ENCODE peak calls at places on chromosomes 6 and 20, in seven cellular contexts. F is OCI-LY7, B is stomach, Q is heart right ventricle, S is Peyer's patch, E is tibial nerve, A is mesenchymal stem cell. L is an unnamed sample.

GRCh38 chr6:143539723-143540122 is 28.2 kb upstream of the FUCA2 start:
- DNase-seq in F (no peak), B (no peak), Q (no peak), S (no peak), E (no peak), A (no peak), L (no peak)

GRCh38 chr6:105677671-105678475 is 275.0 kb upstream of the PREP start:
- DNase-seq in F (no peak), B (no peak), Q (no peak), S (no peak), E (no peak), A (peak), L (no peak)

GRCh38 chr20:19688031-19688806 is 69.8 kb upstream of the RIN2 start:
- DNase-seq in F (no peak), B (peak), Q (peak), S (peak), E (peak), A (peak), L (peak)

GRCh38 chr6:88741939-88742338 is 221.5 kb downstream of the RNGTT start:
- DNase-seq in F (no peak), B (no peak), Q (no peak), S (no peak), E (no peak), A (no peak), L (no peak)

GRCh38 chr6:141169419-141169818 is 963.3 kb upstream of the GJE1 start:
- DNase-seq in F (no peak), B (no peak), Q (no peak), S (no peak), E (no peak), A (peak), L (no peak)

GRCh38 chr6:75412937-75413662 is 80.5 kb downstream of the FILIP1 start:
- DNase-seq in F (no peak), B (no peak), Q (no peak), S (no peak), E (no peak), A (peak), L (no peak)

GRCh38 chr6:148934534-148934933 is 187.7 kb downstream of the UST start:
- DNase-seq in F (no peak), B (no peak), Q (no peak), S (no peak), E (peak), A (peak), L (no peak)

GRCh38 chr6:32851025-32851424 is 2.5 kb downstream of the TAP1 start:
- DNase-seq in F (no peak), B (no peak), Q (no peak), S (no peak), E (no peak), A (no peak), L (no peak)

GRCh38 chr20:10498196-10498595 is 63.1 kb downstream of the SLX4IP start:
- DNase-seq in F (no peak), B (no peak), Q (no peak), S (no peak), E (no peak), A (no peak), L (no peak)

GRCh38 chr20:8667306-8667705 is 401.6 kb upstream of the PLCB4 start:
- DNase-seq in F (no peak), B (no peak), Q (no peak), S (no peak), E (peak), A (no peak), L (no peak)

GRCh38 chr6:158897236-158897635 is 78.1 kb upstream of the EZR start:
- DNase-seq in F (no peak), B (no peak), Q (no peak), S (no peak), E (no peak), A (no peak), L (no peak)

GRCh38 chr20:36259177-36259835 is 23.0 kb downstream of the AAR2 start:
- DNase-seq in F (no peak), B (no peak), Q (no peak), S (no peak), E (no peak), A (no peak), L (no peak)

GRCh38 chr6:7777062-7777461 is 51.2 kb downstream of the BMP6 start:
- DNase-seq in F (no peak), B (no peak), Q (no peak), S (no peak), E (no peak), A (no peak), L (no peak)

GRCh38 chr6:87333591-87334181 is 4.6 kb upstream of the GJB7 start:
- DNase-seq in F (peak), B (no peak), Q (no peak), S (no peak), E (no peak), A (peak), L (no peak)

GRCh38 chr20:53238121-53238660 is 266.0 kb downstream of the TSHZ2 start:
- DNase-seq in F (no peak), B (no peak), Q (no peak), S (no peak), E (no peak), A (peak), L (no peak)

GRCh38 chr20:10556519-10557083 is 117.2 kb downstream of the JAG1 start:
- DNase-seq in F (no peak), B (no peak), Q (no peak), S (no peak), E (no peak), A (no peak), L (no peak)

GRCh38 chr20:16785221-16785620 is 37.1 kb downstream of the OTOR start:
- DNase-seq in F (no peak), B (no peak), Q (no peak), S (no peak), E (no peak), A (no peak), L (no peak)

GRCh38 chr6:47671777-47672176 is 26.6 kb upstream of the ADGRF4 start:
- DNase-seq in F (no peak), B (no peak), Q (no peak), S (no peak), E (no peak), A (no peak), L (no peak)

GRCh38 chr6:19538086-19538485 is 299.1 kb upstream of the ID4 start:
- DNase-seq in F (no peak), B (peak), Q (no peak), S (peak), E (no peak), A (no peak), L (no peak)

GRCh38 chr6:155165029-155165710 is 98.6 kb upstream of the CLDN20 start:
- DNase-seq in F (no peak), B (no peak), Q (no peak), S (no peak), E (no peak), A (no peak), L (no peak)

GRCh38 chr6:49606696-49607390 is 29.8 kb downstream of the RHAG start:
- DNase-seq in F (peak), B (no peak), Q (no peak), S (no peak), E (no peak), A (peak), L (no peak)

GRCh38 chr6:83193747-83194582 is 808 bp downstream of the RWDD2A start:
- DNase-seq in F (peak), B (peak), Q (peak), S (peak), E (peak), A (peak), L (peak)

GRCh38 chr6:70310063-70310694 is 7.3 kb upstream of the COL9A1 start:
- DNase-seq in F (peak), B (no peak), Q (no peak), S (no peak), E (peak), A (peak), L (no peak)

GRCh38 chr6:10230533-10230932 is 184.3 kb downstream of the TFAP2A start:
- DNase-seq in F (no peak), B (no peak), Q (no peak), S (no peak), E (no peak), A (no peak), L (no peak)

GRCh38 chr6:33320315-33321181 is 3.0 kb upstream of the ZBTB22 start:
- DNase-seq in F (no peak), B (peak), Q (peak), S (no peak), E (peak), A (peak), L (no peak)

GRCh38 chr6:21109421-21110178 is 484.0 kb upstream of the SOX4 start:
- DNase-seq in F (no peak), B (no peak), Q (no peak), S (no peak), E (no peak), A (peak), L (no peak)

GRCh38 chr6:42250509-42250908 is 32.8 kb upstream of the MRPS10 start:
- DNase-seq in F (no peak), B (no peak), Q (no peak), S (no peak), E (no peak), A (no peak), L (no peak)

GRCh38 chr6:2791124-2792050 is 26.2 kb downstream of the WRNIP1 start:
- DNase-seq in F (peak), B (peak), Q (peak), S (no peak), E (peak), A (peak), L (peak)

GRCh38 chr6:12528581-12529363 is 187.8 kb upstream of the PHACTR1 start:
- DNase-seq in F (no peak), B (no peak), Q (no peak), S (peak), E (no peak), A (peak), L (no peak)

GRCh38 chr6:121901432-121901831 is 466.0 kb downstream of the GJA1 start:
- DNase-seq in F (no peak), B (no peak), Q (no peak), S (no peak), E (no peak), A (no peak), L (no peak)

GRCh38 chr6:150634641-150635292 is 35.1 kb downstream of the PLEKHG1 start:
- DNase-seq in F (no peak), B (no peak), Q (no peak), S (no peak), E (no peak), A (no peak), L (no peak)

GRCh38 chr20:62819494-62820174 is 2.8 kb downstream of the COL9A3 start:
- DNase-seq in F (no peak), B (no peak), Q (no peak), S (no peak), E (no peak), A (no peak), L (no peak)

GRCh38 chr6:42294759-42295158 is 77.1 kb upstream of the MRPS10 start:
- DNase-seq in F (no peak), B (no peak), Q (no peak), S (peak), E (no peak), A (peak), L (no peak)

GRCh38 chr6:110877154-110877564 is 2.6 kb downstream of the AMD1 start:
- DNase-seq in F (no peak), B (no peak), Q (no peak), S (no peak), E (no peak), A (peak), L (no peak)

GRCh38 chr6:43990627-43991619 is 136.3 kb downstream of the MRPL14 start:
- DNase-seq in F (no peak), B (no peak), Q (no peak), S (peak), E (no peak), A (peak), L (no peak)

DNA sequence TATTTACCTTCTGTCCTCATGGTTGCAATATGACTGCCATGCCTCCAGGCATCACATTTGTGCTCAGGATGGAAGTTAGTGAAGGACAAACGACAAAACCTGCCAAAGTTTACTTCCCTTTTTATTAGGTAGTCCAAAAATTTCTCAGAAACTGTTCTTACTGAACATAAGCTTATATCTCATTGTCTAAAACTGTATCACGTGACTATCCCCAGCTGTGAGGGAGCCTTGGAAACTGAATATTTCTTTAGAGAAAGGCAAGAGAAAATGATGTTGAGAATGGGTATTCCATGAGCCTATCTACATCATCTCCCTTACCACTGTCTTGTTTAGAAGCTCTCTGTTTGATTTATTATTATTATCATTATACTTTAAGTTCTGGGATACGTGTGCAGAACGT is 303.6 kb upstream of the PRND start:
- DNase-seq in F (no peak), B (no peak), Q (no peak), S (no peak), E (no peak), A (no peak), L (no peak)
- H3K4me3 ChIP-seq in F (no peak), B (no peak), Q (no peak), S (no peak), E (no peak), A (no peak), L (no peak)

GRCh38 chr6:109690373-109690739 is 646 bp downstream of the AK9 start:
- DNase-seq in F (peak), B (peak), Q (peak), S (peak), E (peak), A (no peak), L (peak)
- H3K27ac ChIP-seq in F (peak), B (peak), Q (peak), S (peak), E (peak), A (peak), L (peak)

GRCh38 chr20:32537657-32538525 is 47.2 kb downstream of the NOL4L start:
- DNase-seq in F (no peak), B (no peak), Q (no peak), S (no peak), E (no peak), A (no peak), L (no peak)

GRCh38 chr20:32535316-32535952 is 49.7 kb downstream of the NOL4L start:
- DNase-seq in F (peak), B (no peak), Q (no peak), S (no peak), E (no peak), A (no peak), L (no peak)

GRCh38 chr20:32534661-32535240 is 50.4 kb downstream of the NOL4L start:
- DNase-seq in F (peak), B (no peak), Q (no peak), S (no peak), E (no peak), A (no peak), L (no peak)

GRCh38 chr20:32536861-32537656 is 48.1 kb downstream of the NOL4L start:
- DNase-seq in F (peak), B (peak), Q (peak), S (peak), E (no peak), A (no peak), L (no peak)

GRCh38 chr20:32535953-32536823 is 48.9 kb downstream of the NOL4L start:
- DNase-seq in F (peak), B (peak), Q (peak), S (peak), E (no peak), A (no peak), L (no peak)
- H3K4me3 ChIP-seq in F (peak), B (peak), Q (peak), S (peak), E (peak), A (peak), L (peak)

GRCh38 chr6:138455746-138456392 is 43.4 kb downstream of the NHSL1 start:
- DNase-seq in F (peak), B (no peak), Q (no peak), S (no peak), E (no peak), A (no peak), L (no peak)

GRCh38 chr6:138456393-138456775 is 42.9 kb downstream of the NHSL1 start:
- DNase-seq in F (no peak), B (no peak), Q (no peak), S (no peak), E (no peak), A (no peak), L (no peak)

GRCh38 chr6:138451043-138451442 is 47.0 kb downstream of the HEBP2 start:
- DNase-seq in F (no peak), B (no peak), Q (no peak), S (no peak), E (no peak), A (no peak), L (no peak)

GRCh38 chr6:138450445-138450844 is 46.4 kb downstream of the HEBP2 start:
- DNase-seq in F (no peak), B (no peak), Q (no peak), S (no peak), E (no peak), A (no peak), L (no peak)

GRCh38 chr6:138454976-138455706 is 44.2 kb downstream of the NHSL1 start:
- DNase-seq in F (no peak), B (peak), Q (peak), S (peak), E (no peak), A (no peak), L (no peak)
- H3K27ac ChIP-seq in F (no peak), B (peak), Q (no peak), S (peak), E (no peak), A (no peak), L (no peak)

GRCh38 chr20:2799271-2799670 is 1.2 kb downstream of the CPXM1 start:
- DNase-seq in F (no peak), B (no peak), Q (no peak), S (no peak), E (no peak), A (no peak), L (no peak)
- H3K4me3 ChIP-seq in F (no peak), B (peak), Q (peak), S (no peak), E (peak), A (no peak), L (no peak)

GRCh38 chr6:38415231-38416005 is 224.3 kb downstream of the BTBD9 start:
- DNase-seq in F (no peak), B (no peak), Q (no peak), S (no peak), E (no peak), A (no peak), L (no peak)

GRCh38 chr6:38417521-38417920 is 222.2 kb downstream of the BTBD9 start:
- DNase-seq in F (no peak), B (no peak), Q (no peak), S (no peak), E (no peak), A (no peak), L (no peak)

GRCh38 chr6:38413097-38413800 is 226.5 kb downstream of the BTBD9 start:
- DNase-seq in F (no peak), B (no peak), Q (no peak), S (no peak), E (peak), A (no peak), L (peak)
- H3K27ac ChIP-seq in F (no peak), B (no peak), Q (no peak), S (no peak), E (no peak), A (no peak), L (peak)

GRCh38 chr20:49635171-49635570 is 67.2 kb upstream of the PTGIS start:
- DNase-seq in F (peak), B (no peak), Q (peak), S (no peak), E (no peak), A (peak), L (no peak)
- H3K4me3 ChIP-seq in F (no peak), B (no peak), Q (no peak), S (no peak), E (no peak), A (no peak), L (no peak)

DNA sequence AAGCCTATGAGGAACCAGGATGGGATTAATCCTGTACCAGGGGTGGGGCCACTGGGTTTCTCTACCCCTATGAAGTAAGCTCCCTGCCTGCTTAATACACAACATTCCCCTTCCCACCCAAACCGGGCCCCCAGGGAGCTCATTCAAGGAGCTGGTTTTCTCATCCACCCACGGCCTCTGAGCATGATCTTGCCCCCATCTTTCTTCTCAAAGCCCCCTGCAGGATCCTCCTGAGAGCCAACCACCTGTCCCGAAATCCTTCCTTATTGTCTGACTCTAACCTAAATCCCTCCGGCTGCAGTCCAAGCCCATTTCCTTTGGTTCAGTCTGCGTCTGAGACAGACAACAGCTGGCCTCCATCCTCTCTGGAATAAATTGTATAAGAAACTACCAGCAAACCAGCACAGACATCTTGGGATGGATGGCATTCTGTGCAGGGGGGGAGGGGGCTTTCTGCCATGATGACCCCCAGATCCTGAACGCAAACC is 21.0 kb downstream of the KCNK5 start:
- DNase-seq in F (no peak), B (peak), Q (no peak), S (no peak), E (no peak), A (no peak), L (no peak)
- H3K27ac ChIP-seq in F (no peak), B (peak), Q (no peak), S (peak), E (peak), A (no peak), L (no peak)

GRCh38 chr6:37556884-37557644 is 57.4 kb upstream of the CCDC167 start:
- DNase-seq in F (peak), B (no peak), Q (no peak), S (no peak), E (no peak), A (no peak), L (no peak)

GRCh38 chr6:37557645-37558114 is 58.0 kb upstream of the CCDC167 start:
- DNase-seq in F (no peak), B (no peak), Q (no peak), S (no peak), E (no peak), A (no peak), L (no peak)

GRCh38 chr6:37552267-37552666 is 52.6 kb upstream of the CCDC167 start:
- DNase-seq in F (no peak), B (no peak), Q (no peak), S (no peak), E (no peak), A (no peak), L (no peak)

GRCh38 chr6:37554480-37554819 is 54.8 kb upstream of the CCDC167 start:
- DNase-seq in F (no peak), B (no peak), Q (no peak), S (no peak), E (no peak), A (peak), L (no peak)

GRCh38 chr6:37555040-37555781 is 55.5 kb upstream of the CCDC167 start:
- DNase-seq in F (no peak), B (no peak), Q (no peak), S (no peak), E (no peak), A (peak), L (no peak)
- H3K4me3 ChIP-seq in F (no peak), B (no peak), Q (no peak), S (no peak), E (no peak), A (no peak), L (no peak)

DNA sequence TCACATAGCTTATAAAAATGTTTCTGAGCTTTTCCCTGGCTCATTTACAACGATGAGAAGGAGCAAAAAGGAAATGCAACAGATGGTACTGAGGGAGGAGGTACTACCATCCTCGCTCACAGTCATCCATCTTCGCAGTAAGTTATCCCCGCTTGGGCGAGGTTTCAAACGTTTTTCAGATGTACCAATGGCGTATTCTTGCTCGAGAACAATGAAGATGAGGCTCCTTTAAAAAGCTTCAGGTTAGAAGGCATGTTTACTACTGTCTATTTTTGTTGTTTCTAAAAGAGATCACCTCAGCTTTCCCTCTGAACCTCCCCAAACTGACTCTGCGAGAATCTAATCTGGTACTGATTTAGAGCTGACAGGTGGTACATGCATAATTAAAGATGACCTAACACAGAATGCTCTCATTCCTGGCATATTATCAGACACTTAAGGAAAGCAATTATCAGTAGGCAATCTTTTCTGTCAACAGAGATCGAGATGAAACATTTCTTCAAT is 178.7 kb downstream of the GJA10 start:
- DNase-seq in F (no peak), B (no peak), Q (no peak), S (no peak), E (no peak), A (no peak), L (no peak)
- H3K27ac ChIP-seq in F (no peak), B (no peak), Q (no peak), S (no peak), E (peak), A (no peak), L (peak)

L was measured in dorsolateral prefrontal cortex.